ENCODE peak calls at places on chromosome 2, in five cellular contexts. C is stomach; S is GM23338; P is CD8-positive, alpha-beta memory T cell; Y is right lobe of liver. E is an unnamed sample.

GRCh38 chr2:40364143-40364903 is 87.6 kb downstream of the SLC8A1 start:
- DNase-seq in C (no peak), S (no peak), P (no peak), Y (no peak), E (no peak)

GRCh38 chr2:75466708-75467311 is 93.9 kb downstream of the EVA1A start:
- DNase-seq in C (peak; percentile 43), S (peak; percentile 86), P (no peak), Y (no peak), E (peak; percentile 34)

GRCh38 chr2:221444106-221444505 is 128.0 kb downstream of the EPHA4 start:
- DNase-seq in C (no peak), S (no peak), P (no peak), Y (no peak), E (no peak)

GRCh38 chr2:99881901-99882591 is 260.3 kb downstream of the AFF3 start:
- DNase-seq in C (no peak), S (peak; percentile 28), P (no peak), Y (no peak), E (peak; percentile 68)

GRCh38 chr2:232421189-232421785 is 14.6 kb downstream of the ALPG start:
- DNase-seq in C (no peak), S (peak; percentile 75), P (no peak), Y (no peak), E (no peak)

GRCh38 chr2:6394266-6394665 is 471.4 kb downstream of the CMPK2 start:
- DNase-seq in C (no peak), S (no peak), P (no peak), Y (no peak), E (peak; percentile 10)

GRCh38 chr2:68404164-68404563 is 39.1 kb downstream of the PLEK start:
- DNase-seq in C (no peak), S (no peak), P (no peak), Y (no peak), E (no peak)

GRCh38 chr2:218009191-218010114 is 6.7 kb upstream of the TNS1 start:
- DNase-seq in C (no peak), S (peak; percentile 62), P (no peak), Y (no peak), E (no peak)

GRCh38 chr2:86138736-86139625 is 32.9 kb downstream of the PTCD3 start:
- DNase-seq in C (no peak), S (no peak), P (no peak), Y (no peak), E (no peak)

GRCh38 chr2:201432551-201433388 is 18.5 kb downstream of the TRAK2 start:
- DNase-seq in C (no peak), S (peak; percentile 28), P (no peak), Y (no peak), E (no peak)

GRCh38 chr2:178858896-178859628 is 51.8 kb upstream of the TTN start:
- DNase-seq in C (no peak), S (no peak), P (no peak), Y (no peak), E (no peak)

GRCh38 chr2:12352891-12353290 is 363.8 kb upstream of the TRIB2 start:
- DNase-seq in C (peak; percentile 61), S (no peak), P (no peak), Y (no peak), E (peak; percentile 13)

GRCh38 chr2:118844261-118845004 is 3.0 kb downstream of the EN1 start:
- DNase-seq in C (no peak), S (peak; percentile 70), P (no peak), Y (peak; percentile 11), E (no peak)

GRCh38 chr2:241268306-241268705 is 47.2 kb downstream of the HDLBP start:
- DNase-seq in C (no peak), S (no peak), P (no peak), Y (no peak), E (no peak)

GRCh38 chr2:212903413-212903812 is 248.0 kb downstream of the IKZF2 start:
- DNase-seq in C (no peak), S (no peak), P (no peak), Y (no peak), E (no peak)

GRCh38 chr2:169172076-169172735 is 102.8 kb downstream of the DHRS9 start:
- DNase-seq in C (no peak), S (peak; percentile 26), P (no peak), Y (no peak), E (no peak)

GRCh38 chr2:98936133-98936916 is at the start of gene CRACDL:
- DNase-seq in C (no peak), S (peak; percentile 69), P (no peak), Y (no peak), E (peak; percentile 59)

GRCh38 chr2:217761645-217762277 is 241.0 kb downstream of the TNS1 start:
- DNase-seq in C (no peak), S (no peak), P (no peak), Y (no peak), E (no peak)

GRCh38 chr2:164620873-164621760 is at the start of gene GRB14:
- DNase-seq in C (peak; percentile 45), S (peak; percentile 89), P (no peak), Y (peak; percentile 92), E (peak; percentile 81)

GRCh38 chr2:196080526-196080925 is 11.9 kb upstream of the DNAH7 start:
- DNase-seq in C (no peak), S (no peak), P (no peak), Y (no peak), E (no peak)

GRCh38 chr2:192314800-192315481 is 120.2 kb upstream of the TMEFF2 start:
- DNase-seq in C (no peak), S (no peak), P (no peak), Y (no peak), E (no peak)

GRCh38 chr2:71282493-71282892 is 49.1 kb upstream of the ZNF638 start:
- DNase-seq in C (no peak), S (peak; percentile 26), P (no peak), Y (no peak), E (no peak)

GRCh38 chr2:176161817-176162626 is 4.9 kb downstream of the HOXD3 start:
- DNase-seq in C (no peak), S (peak; percentile 13), P (no peak), Y (no peak), E (no peak)

GRCh38 chr2:176709541-176709951 is 440.3 kb downstream of the MTX2 start:
- DNase-seq in C (no peak), S (no peak), P (no peak), Y (no peak), E (no peak)

GRCh38 chr2:219358170-219359075 is 25.9 kb upstream of the RESP18 start:
- DNase-seq in C (no peak), S (peak; percentile 62), P (no peak), Y (no peak), E (no peak)

GRCh38 chr2:42585779-42586178 is 17.3 kb downstream of the MTA3 start:
- DNase-seq in C (no peak), S (no peak), P (no peak), Y (no peak), E (no peak)

DNA sequence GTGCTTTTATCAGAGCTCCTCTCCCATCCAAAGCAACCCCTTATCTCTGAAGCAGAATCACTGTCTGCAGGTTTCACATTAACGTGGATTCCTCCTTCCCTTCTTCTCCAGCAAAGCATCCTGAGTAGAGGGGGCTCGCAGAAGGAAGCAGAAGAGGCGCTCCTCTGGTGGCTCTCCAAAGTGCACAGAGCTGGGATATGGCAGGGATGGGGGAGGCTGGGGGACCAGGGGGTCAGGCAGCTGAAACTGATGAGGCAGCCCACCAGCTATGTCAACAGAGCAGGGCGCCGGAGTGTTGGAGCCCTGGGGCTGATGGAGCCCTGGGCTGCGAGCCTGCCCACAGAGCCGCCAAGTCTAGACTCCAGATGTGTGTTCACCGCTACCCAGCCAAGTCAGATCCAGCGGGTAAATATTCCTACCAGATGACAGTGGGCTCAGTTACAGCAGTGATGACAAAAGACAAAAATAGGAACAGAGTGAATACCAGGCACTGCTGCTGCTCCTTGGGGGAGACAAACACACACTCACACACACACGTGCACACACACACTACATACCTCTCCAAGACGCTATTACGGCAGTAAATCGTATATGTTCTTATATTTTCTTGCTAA is 678.3 kb upstream of the ID2 start:
- DNase-seq in C (no peak), S (no peak), P (no peak), Y (no peak), E (peak; percentile 70)
- H3K4me1 ChIP-seq in C (no peaks in the 10 kb centered on the region), S (peaks cover 3% of the 10 kb centered on the region), P (no peaks in the 10 kb centered on the region), Y (no peaks in the 10 kb centered on the region), E (peaks cover 6% of the 10 kb centered on the region)

DNA sequence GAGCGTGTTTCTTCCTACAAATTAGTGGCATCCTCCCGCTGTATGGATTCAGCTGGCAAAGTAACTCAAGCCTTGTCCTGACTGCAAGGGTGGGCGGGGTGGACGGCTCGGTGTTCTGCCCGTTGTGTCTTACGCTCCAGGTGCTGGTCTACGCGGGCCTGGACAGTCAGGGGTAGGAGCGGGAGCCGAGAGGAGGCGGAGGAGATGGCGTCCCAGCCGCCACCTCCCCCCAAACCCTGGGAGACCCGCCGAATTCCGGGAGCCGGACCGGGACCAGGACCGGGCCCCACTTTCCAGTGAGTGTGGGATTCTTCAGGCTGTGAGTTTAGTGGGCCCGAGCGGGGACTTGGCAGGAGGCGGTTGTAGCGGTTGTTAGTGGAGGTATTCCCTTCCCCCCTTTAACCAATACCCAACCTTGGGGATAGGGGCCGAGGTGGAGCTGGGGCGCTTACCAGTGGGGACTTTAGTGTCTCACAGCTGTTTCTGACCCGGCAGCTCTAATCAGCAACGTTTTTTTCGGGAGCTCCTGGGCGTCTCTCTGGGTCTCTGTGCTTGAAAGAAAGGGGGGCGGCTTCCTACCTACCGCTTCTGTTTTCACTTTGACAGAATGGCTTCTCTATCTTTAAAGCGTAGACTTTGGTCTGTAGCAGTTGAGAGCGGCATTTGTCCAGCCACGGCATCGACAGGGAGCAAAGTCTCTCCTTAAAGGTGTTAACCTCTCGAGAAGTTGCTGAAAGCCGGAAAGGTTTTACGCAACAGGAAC is at the start of the genes PEX13 and PUS10:
- DNase-seq in C (peak; percentile 80), S (peak; percentile 86), P (peak; percentile 47), Y (peak; percentile 90), E (peak; percentile 83)
- H3K4me1 ChIP-seq in C (peaks cover 7% of the 10 kb centered on the region), S (peaks cover 14% of the 10 kb centered on the region), P (peaks cover 15% of the 10 kb centered on the region), Y (no peaks in the 10 kb centered on the region), E (no peaks in the 10 kb centered on the region)

GRCh38 chr2:96534701-96535181 is 1.8 kb upstream of the ARID5A start:
- DNase-seq in C (no peak), S (no peak), P (no peak), Y (no peak), E (no peak)
- H3K4me1 ChIP-seq in C (peaks cover 70% of the 10 kb centered on the region), S (peaks cover 31% of the 10 kb centered on the region), P (peaks cover 45% of the 10 kb centered on the region), Y (no peaks in the 10 kb centered on the region), E (peaks cover 32% of the 10 kb centered on the region)

DNA sequence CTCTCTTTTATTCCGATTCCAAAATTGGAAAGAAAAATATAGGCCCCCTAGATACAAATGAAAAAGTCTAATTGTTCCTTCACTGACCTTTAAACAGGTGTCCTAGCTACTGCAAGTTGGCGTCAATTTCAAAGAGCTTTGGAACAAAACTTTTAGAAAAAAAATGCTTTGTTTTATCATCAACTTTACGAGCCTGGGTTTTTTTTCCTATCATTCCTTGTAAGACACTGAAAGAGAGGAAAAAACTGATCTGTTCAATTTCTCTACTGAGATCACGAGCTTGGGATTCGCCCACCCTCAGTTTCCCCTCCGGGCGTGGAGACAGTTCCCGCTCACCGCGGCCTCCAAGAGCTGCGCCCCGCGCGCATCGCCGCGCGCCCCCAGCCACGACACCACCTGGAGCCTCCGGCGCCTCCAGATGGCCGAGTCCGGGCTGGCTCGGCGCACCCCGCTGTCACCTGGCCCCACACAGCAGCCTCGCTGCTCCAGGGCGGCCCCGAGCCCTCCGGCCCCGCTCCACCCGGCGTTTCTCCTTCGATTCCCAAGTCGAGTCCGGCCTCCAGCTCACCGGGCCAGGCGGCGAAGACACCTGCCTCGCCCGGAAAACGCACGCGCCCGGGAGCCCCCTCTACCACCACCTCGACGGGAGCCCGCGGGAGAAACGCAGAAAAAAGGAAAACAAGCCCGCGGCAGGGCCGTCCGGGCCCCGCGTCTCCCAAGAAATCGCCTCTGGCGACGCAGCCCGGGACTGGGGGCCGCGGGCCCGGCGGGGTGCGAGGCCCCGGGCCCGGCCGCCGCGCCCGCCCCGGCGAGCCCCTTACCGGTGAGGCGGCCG is 659 bp downstream of the TBC1D8 start:
- DNase-seq in C (peak; percentile 57), S (peak; percentile 57), P (no peak), Y (peak; percentile 72), E (peak; percentile 60)
- H3K4me1 ChIP-seq in C (peaks cover 44% of the 10 kb centered on the region), S (peaks cover 55% of the 10 kb centered on the region), P (peaks cover 26% of the 10 kb centered on the region), Y (no peaks in the 10 kb centered on the region), E (peaks cover 19% of the 10 kb centered on the region)